ENCODE peak calls at places on chromosomes 1 and 21, in seven cellular contexts. L is breast epithelium; O is CD4-positive, CD25-positive, alpha-beta regulatory T cell; N is GM13977; U is cardiac fibroblast; B is IMR-90; I is Caki2. H is an unnamed sample.
A peak's percentile ranks its signal among the peaks of the same experiment; 100 is the strongest.

GRCh38 chr1:112454316-112454715 is 54.4 kb upstream of the WNT2B start:
- DNase-seq in U (no peak), O (no peak), L (no peak), N (no peak), I (no peak), B (no peak), H (no peak)

GRCh38 chr1:119882172-119883029 is 13.9 kb downstream of the ADAM30 start:
- DNase-seq in N (no peak), U (no peak), L (no peak), I (no peak), B (peak; percentile 27), O (no peak), H (no peak)

GRCh38 chr1:31977361-31978131 is 36.1 kb upstream of the KHDRBS1 start:
- DNase-seq in I (no peak), N (no peak), U (peak; percentile 72), O (no peak), L (no peak), B (peak; percentile 47), H (no peak)

GRCh38 chr1:110053557-110054428 is 16.7 kb downstream of the ALX3 start:
- DNase-seq in N (peak; percentile 73), B (peak; percentile 25), U (peak; percentile 52), O (peak; percentile 58), I (no peak), L (peak; percentile 43), H (peak; percentile 52)

GRCh38 chr1:42924249-42925131 is 34.2 kb downstream of the SLC2A1 start:
- DNase-seq in O (peak; percentile 92), I (peak; percentile 92), L (peak; percentile 93), B (peak; percentile 75), N (peak; percentile 96), U (peak; percentile 85), H (peak; percentile 89)

GRCh38 chr1:91635763-91636162 is 135.1 kb downstream of the CDC7 start:
- DNase-seq in N (no peak), O (no peak), L (no peak), I (no peak), B (no peak), U (no peak), H (no peak)

GRCh38 chr1:33306561-33307493 is 14.1 kb downstream of the A3GALT2 start:
- DNase-seq in I (no peak), N (no peak), L (no peak), O (no peak), B (no peak), U (peak; percentile 49), H (no peak)

GRCh38 chr1:3697810-3698209 is 45.5 kb downstream of the TP73 start:
- DNase-seq in U (no peak), O (no peak), L (no peak), B (no peak), N (no peak), I (no peak), H (no peak)

GRCh38 chr1:24874611-24875225 is 55.4 kb downstream of the RUNX3 start:
- DNase-seq in L (no peak), B (no peak), I (no peak), U (no peak), N (no peak), O (no peak), H (no peak)

GRCh38 chr1:182676321-182676720 is 8.1 kb downstream of the RGS8 start:
- DNase-seq in O (no peak), U (peak; percentile 49), I (no peak), B (no peak), L (no peak), N (no peak), H (no peak)

GRCh38 chr1:168709896-168710305 is 19.1 kb downstream of the DPT start:
- DNase-seq in N (no peak), L (no peak), I (peak; percentile 91), O (no peak), B (no peak), U (peak; percentile 42), H (no peak)

GRCh38 chr1:230855886-230856285 is 12.4 kb downstream of the C1orf198 start:
- DNase-seq in N (no peak), B (peak; percentile 58), U (no peak), O (no peak), I (no peak), L (no peak), H (no peak)

GRCh38 chr1:198072177-198072576 is 84.6 kb upstream of the NEK7 start:
- DNase-seq in N (no peak), O (no peak), U (peak; percentile 48), B (no peak), L (no peak), I (no peak), H (no peak)

GRCh38 chr21:29416268-29416667 is 117.5 kb downstream of the BACH1 start:
- DNase-seq in B (no peak), N (no peak), U (no peak), L (no peak), I (no peak), O (no peak), H (no peak)

GRCh38 chr1:73800376-73800775 is 397.6 kb downstream of the LRRIQ3 start:
- DNase-seq in L (no peak), U (peak; percentile 38), B (no peak), N (no peak), O (no peak), I (no peak), H (no peak)

GRCh38 chr1:169999357-169999756 is 75.1 kb downstream of the KIFAP3 start:
- DNase-seq in U (peak; percentile 60), L (no peak), O (no peak), N (no peak), I (peak; percentile 97), B (peak; percentile 84), H (no peak)

GRCh38 chr1:26290416-26291261 is 10.8 kb downstream of the SH3BGRL3 start:
- DNase-seq in I (no peak), U (no peak), N (no peak), O (no peak), B (no peak), L (no peak), H (no peak)

GRCh38 chr1:227951624-227952373 is 4.1 kb upstream of the WNT9A start:
- DNase-seq in U (no peak), O (no peak), I (no peak), L (no peak), B (no peak), N (no peak), H (no peak)